ENCODE peak calls at places on chromosomes 2 and 18, in ten cellular contexts. H is astrocyte of the cerebellum, T is NCI-H2081, L is NAMALWA, R is fibroblast of mammary gland, J is sciatic nerve, C is NCI-H1694, Q is kidney glomerular epithelial cell, B is right cardiac atrium, X is Daoy. Z is an unnamed sample.

GRCh38 chr2:25323042-25323514 is 18.6 kb downstream of the DNMT3A start:
- DNase-seq in H (no peak), T (no peak), L (no peak), R (peak; percentile 35), J (no peak), C (no peak), Q (no peak), B (peak; percentile 28), X (no peak), Z (no peak)

GRCh38 chr18:22185298-22185697 is 15.9 kb downstream of the GATA6 start:
- DNase-seq in H (no peak), T (peak; percentile 25), L (no peak), R (no peak), J (no peak), C (no peak), Q (no peak), B (peak; percentile 82), X (no peak), Z (no peak)

GRCh38 chr2:230067990-230068657 is 600 bp downstream of the SLC16A14 start:
- DNase-seq in H (peak; percentile 27), T (peak; percentile 72), L (peak; percentile 50), R (no peak), J (peak; percentile 73), C (no peak), Q (no peak), B (peak; percentile 86), X (peak; percentile 65), Z (peak; percentile 8)

GRCh38 chr2:121398853-121399252 is 113.9 kb upstream of the TFCP2L1 start:
- DNase-seq in H (no peak), T (no peak), L (no peak), R (peak; percentile 7), J (no peak), C (no peak), Q (no peak), B (no peak), X (no peak), Z (no peak)

GRCh38 chr2:104826016-104826415 is 27.9 kb upstream of the POU3F3 start:
- DNase-seq in H (no peak), T (no peak), L (no peak), R (no peak), J (no peak), C (no peak), Q (no peak), B (no peak), X (no peak), Z (no peak)

GRCh38 chr18:50013363-50014138 is 181.4 kb downstream of the MYO5B start:
- DNase-seq in H (no peak), T (no peak), L (no peak), R (peak; percentile 37), J (no peak), C (no peak), Q (no peak), B (no peak), X (no peak), Z (no peak)

GRCh38 chr2:141417246-141417797 is 713.5 kb downstream of the LRP1B start:
- DNase-seq in H (no peak), T (no peak), L (peak; percentile 3), R (no peak), J (no peak), C (no peak), Q (no peak), B (no peak), X (no peak), Z (no peak)

GRCh38 chr2:134785659-134786058 is 52.8 kb upstream of the ACMSD start:
- DNase-seq in H (no peak), T (no peak), L (no peak), R (no peak), J (no peak), C (no peak), Q (no peak), B (no peak), X (no peak), Z (no peak)

GRCh38 chr2:160358051-160358450 is 135.6 kb downstream of the RBMS1 start:
- DNase-seq in H (no peak), T (no peak), L (no peak), R (peak; percentile 91), J (no peak), C (no peak), Q (no peak), B (no peak), X (no peak), Z (no peak)

GRCh38 chr2:110780461-110780860 is 48.1 kb downstream of the ACOXL start:
- DNase-seq in H (no peak), T (no peak), L (no peak), R (no peak), J (no peak), C (no peak), Q (no peak), B (no peak), X (no peak), Z (no peak)

GRCh38 chr2:58925676-58926081 is 684.6 kb upstream of the FANCL start:
- DNase-seq in H (peak; percentile 96), T (no peak), L (no peak), R (peak; percentile 83), J (no peak), C (no peak), Q (no peak), B (peak; percentile 17), X (no peak), Z (no peak)

GRCh38 chr2:236047886-236048540 is 120.2 kb downstream of the GBX2 start:
- DNase-seq in H (no peak), T (no peak), L (no peak), R (no peak), J (no peak), C (no peak), Q (no peak), B (no peak), X (no peak), Z (no peak)

GRCh38 chr2:195648780-195649179 is 8.2 kb upstream of the SLC39A10 start:
- DNase-seq in H (no peak), T (no peak), L (no peak), R (no peak), J (no peak), C (no peak), Q (no peak), B (no peak), X (no peak), Z (no peak)

GRCh38 chr18:75210274-75211001 is at the start of gene TSHZ1:
- DNase-seq in H (peak; percentile 76), T (peak; percentile 93), L (peak; percentile 91), R (peak; percentile 91), J (peak; percentile 69), C (peak; percentile 86), Q (peak; percentile 89), B (no peak), X (peak; percentile 78), Z (peak; percentile 14)

GRCh38 chr2:178280261-178280852 is 86.0 kb downstream of the OSBPL6 start:
- DNase-seq in H (peak; percentile 27), T (peak; percentile 44), L (peak; percentile 80), R (peak; percentile 76), J (no peak), C (peak; percentile 53), Q (peak; percentile 24), B (no peak), X (peak; percentile 33), Z (no peak)

GRCh38 chr2:174442546-174443510 is 44.0 kb downstream of the GPR155 start:
- DNase-seq in H (peak; percentile 75), T (no peak), L (no peak), R (peak; percentile 74), J (no peak), C (no peak), Q (peak; percentile 73), B (no peak), X (peak; percentile 66), Z (no peak)

GRCh38 chr2:232477751-232478510 is 9.7 kb downstream of the ECEL1 start:
- DNase-seq in H (no peak), T (no peak), L (no peak), R (no peak), J (peak; percentile 36), C (no peak), Q (no peak), B (no peak), X (no peak), Z (no peak)

GRCh38 chr2:95381212-95382127 is 21.0 kb upstream of the FAHD2A start:
- DNase-seq in H (no peak), T (no peak), L (no peak), R (no peak), J (no peak), C (no peak), Q (no peak), B (no peak), X (no peak), Z (no peak)

GRCh38 chr18:12477606-12478005 is 69.9 kb downstream of the PRELID3A start:
- DNase-seq in H (no peak), T (no peak), L (no peak), R (no peak), J (no peak), C (no peak), Q (no peak), B (no peak), X (no peak), Z (no peak)

GRCh38 chr2:171482308-171482707 is 40.0 kb upstream of the CYBRD1 start:
- DNase-seq in H (no peak), T (no peak), L (no peak), R (no peak), J (no peak), C (no peak), Q (no peak), B (no peak), X (no peak), Z (no peak)

Z was measured in activated CD4-positive, CD25-positive, alpha-beta regulatory T cell.